ENCODE peak calls at places on chromosomes 16 and 17, in nine cellular contexts. J is adrenal gland, S is AG04450, D is AG04449, F is epithelial cell of esophagus, P is AG09309, Y is colonic mucosa, Z is cardiac fibroblast, O is dorsolateral prefrontal cortex. B is an unnamed sample.

GRCh38 chr16:11029948-11030347 is 85.6 kb downstream of the CLEC16A start:
- DNase-seq in J (no peak), S (peak), D (no peak), F (peak), P (no peak), Y (no peak), Z (peak), O (no peak), B (no peak)

GRCh38 chr17:37137906-37138413 is 189.2 kb downstream of the AATF start:
- DNase-seq in J (no peak), S (no peak), D (no peak), F (no peak), P (no peak), Y (no peak), Z (no peak), O (no peak), B (no peak)

GRCh38 chr16:66539628-66540469 is 10.1 kb downstream of the TK2 start:
- DNase-seq in J (no peak), S (no peak), D (no peak), F (peak), P (no peak), Y (no peak), Z (peak), O (no peak), B (peak)

GRCh38 chr16:77288222-77288621 is 89.0 kb downstream of the SYCE1L start:
- DNase-seq in J (no peak), S (peak), D (peak), F (peak), P (peak), Y (no peak), Z (peak), O (no peak), B (peak)

GRCh38 chr16:66070140-66070887 is 296.2 kb upstream of the CDH5 start:
- DNase-seq in J (no peak), S (peak), D (no peak), F (no peak), P (no peak), Y (peak), Z (peak), O (peak), B (peak)

GRCh38 chr17:28405632-28406477 is at the start of gene SLC46A1:
- DNase-seq in J (peak), S (no peak), D (no peak), F (peak), P (no peak), Y (peak), Z (peak), O (peak), B (peak)

GRCh38 chr17:10092595-10092994 is 105.8 kb downstream of the GAS7 start:
- DNase-seq in J (no peak), S (no peak), D (no peak), F (no peak), P (no peak), Y (no peak), Z (no peak), O (no peak), B (no peak)

GRCh38 chr17:32783602-32784001 is 93.3 kb downstream of the MYO1D start:
- DNase-seq in J (no peak), S (peak), D (peak), F (peak), P (peak), Y (no peak), Z (peak), O (no peak), B (peak)

GRCh38 chr16:1296688-1297412 is 12.6 kb upstream of the UBE2I start:
- DNase-seq in J (peak), S (no peak), D (no peak), F (peak), P (no peak), Y (peak), Z (peak), O (no peak), B (no peak)

GRCh38 chr17:73151888-73152633 is 12.7 kb upstream of the SSTR2 start:
- DNase-seq in J (no peak), S (no peak), D (no peak), F (no peak), P (no peak), Y (no peak), Z (no peak), O (no peak), B (no peak)

GRCh38 chr16:54118846-54119245 is 167.7 kb downstream of the IRX3 start:
- DNase-seq in J (no peak), S (no peak), D (no peak), F (peak), P (peak), Y (no peak), Z (peak), O (no peak), B (peak)

GRCh38 chr16:83903739-83904138 is 4.8 kb downstream of the MLYCD start:
- DNase-seq in J (peak), S (no peak), D (no peak), F (no peak), P (no peak), Y (no peak), Z (peak), O (peak), B (peak)

GRCh38 chr17:69655902-69656301 is 241.4 kb downstream of the MAP2K6 start:
- DNase-seq in J (no peak), S (no peak), D (no peak), F (no peak), P (no peak), Y (no peak), Z (no peak), O (no peak), B (no peak)

GRCh38 chr17:81487487-81488275 is 24.9 kb downstream of the ACTG1 start:
- DNase-seq in J (peak), S (no peak), D (no peak), F (peak), P (no peak), Y (peak), Z (peak), O (peak), B (peak)

GRCh38 chr17:1907818-1908698 is 78.3 kb downstream of the RPA1 start:
- DNase-seq in J (no peak), S (no peak), D (no peak), F (peak), P (no peak), Y (no peak), Z (peak), O (peak), B (peak)

GRCh38 chr16:71895679-71896385 is 501 bp downstream of the IST1 start:
- DNase-seq in J (peak), S (no peak), D (no peak), F (peak), P (no peak), Y (peak), Z (peak), O (no peak), B (peak)

GRCh38 chr17:7327501-7327900 is 1.6 kb downstream of the NEURL4 start:
- DNase-seq in J (no peak), S (no peak), D (no peak), F (no peak), P (no peak), Y (no peak), Z (no peak), O (no peak), B (no peak)

GRCh38 chr16:46911650-46912049 is 27.5 kb downstream of the GPT2 start:
- DNase-seq in J (no peak), S (no peak), D (no peak), F (no peak), P (no peak), Y (no peak), Z (no peak), O (no peak), B (no peak)

DNA sequence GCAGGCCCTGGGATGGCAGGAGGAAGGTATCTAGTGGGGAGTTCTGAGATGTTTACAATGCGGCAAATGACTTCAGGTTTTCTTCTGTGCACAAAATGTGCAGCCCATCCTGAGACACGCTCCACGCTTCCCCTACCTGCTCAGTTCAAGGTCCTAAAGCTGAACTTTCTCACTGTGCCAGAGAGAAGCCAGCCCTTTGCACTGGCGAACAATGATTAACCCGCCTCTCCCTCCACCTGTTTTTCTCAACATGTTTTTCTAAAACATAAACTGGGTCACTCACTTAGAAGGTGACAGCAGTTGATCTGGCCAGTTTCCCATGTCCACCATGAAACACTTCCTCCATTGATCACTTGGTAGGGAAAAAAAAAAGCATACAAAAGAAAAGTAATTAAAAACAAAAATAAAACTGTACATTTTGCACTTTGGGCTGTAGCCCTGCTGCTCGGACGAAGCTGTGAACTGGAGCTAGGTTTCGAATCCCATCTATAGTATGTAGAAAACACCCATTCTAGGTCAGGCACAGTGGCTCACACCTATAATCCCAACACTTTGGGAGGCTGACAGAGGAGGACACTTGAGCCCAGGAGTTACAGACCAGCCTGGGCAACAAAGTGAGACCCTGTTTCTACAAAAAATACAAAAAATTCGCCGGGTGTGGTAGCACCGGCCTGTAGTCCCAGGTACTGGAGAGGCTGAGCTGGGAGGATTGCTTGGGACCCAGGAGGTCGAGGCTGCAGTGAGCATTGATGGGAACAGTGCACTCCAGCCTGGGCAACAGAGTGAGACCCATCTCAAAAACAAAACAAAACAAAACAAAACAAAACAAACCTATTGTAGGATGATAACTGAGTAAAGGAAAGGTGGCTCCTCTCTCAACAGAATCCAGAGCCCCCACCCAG is 6.1 kb upstream of the G6PC1 start:
- DNase-seq in J (no peak), S (no peak), D (no peak), F (no peak), P (no peak), Y (peak), Z (no peak), O (no peak), B (no peak)
- H3K4me3 ChIP-seq in J (no peak), S (no peak), D (no peak), F (no peak), P (no peak), Y (no peak), Z (no peak), O (no peak), B (no peak)

DNA sequence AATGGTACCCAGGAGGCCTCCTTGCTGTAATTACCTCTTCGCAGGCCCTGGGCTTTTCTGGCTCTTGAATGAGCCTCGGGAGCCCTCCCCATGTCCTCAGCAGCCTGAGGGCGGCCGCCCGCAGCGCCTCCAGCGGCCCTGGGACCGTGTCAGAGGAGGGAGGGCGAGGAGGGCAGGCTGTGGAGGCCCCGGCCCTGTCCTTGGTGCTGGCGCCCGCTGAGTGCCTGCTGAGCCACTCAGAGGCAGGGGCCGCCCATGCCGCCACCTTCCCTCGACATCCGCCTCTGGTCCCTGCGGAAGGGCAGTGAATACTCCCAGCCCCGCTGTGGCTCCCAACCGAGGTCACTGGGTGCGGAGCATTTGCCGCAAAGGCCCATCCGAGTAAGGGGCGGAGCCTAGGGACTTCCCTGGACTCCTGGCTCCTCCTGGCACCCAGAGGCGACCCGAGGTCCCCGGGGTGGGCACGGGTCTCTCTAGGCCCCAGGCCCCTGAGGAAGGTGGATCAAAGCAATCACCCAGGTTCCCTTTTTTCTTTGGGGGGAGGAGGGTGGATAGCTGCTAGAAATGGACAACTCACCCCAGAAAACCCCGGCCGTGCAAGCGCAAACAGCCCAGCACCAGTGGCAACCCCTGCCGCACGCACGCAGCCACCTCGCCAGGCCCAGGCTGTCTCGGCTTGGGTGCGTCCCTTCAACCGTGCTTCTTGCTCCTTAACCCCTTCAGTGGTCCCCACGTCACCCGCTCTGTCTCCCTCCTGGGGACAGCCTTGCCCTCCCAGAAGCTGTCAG is 2.7 kb downstream of the RBFOX3 start:
- DNase-seq in J (no peak), S (no peak), D (no peak), F (no peak), P (no peak), Y (no peak), Z (peak), O (no peak), B (no peak)
- TF ChIP-seq CTCF in J (no peak), S (peak), D (peak), F (no peak), P (peak), Y (no peak), Z (no peak), O (no peak), B (no peak)

GRCh38 chr17:50272246-50272645 is 2.0 kb upstream of the TMEM92 start:
- DNase-seq in J (no peak), S (no peak), D (no peak), F (no peak), P (no peak), Y (no peak), Z (no peak), O (no peak), B (no peak)

GRCh38 chr17:50271173-50271750 is 3.0 kb upstream of the TMEM92 start:
- DNase-seq in J (no peak), S (no peak), D (no peak), F (no peak), P (no peak), Y (peak), Z (peak), O (no peak), B (peak)

GRCh38 chr17:50269477-50270429 is 4.5 kb upstream of the TMEM92 start:
- DNase-seq in J (peak), S (peak), D (no peak), F (peak), P (no peak), Y (peak), Z (peak), O (peak), B (peak)

GRCh38 chr17:50268632-50269287 is 5.5 kb upstream of the TMEM92 start:
- DNase-seq in J (no peak), S (no peak), D (no peak), F (no peak), P (no peak), Y (peak), Z (peak), O (no peak), B (peak)

GRCh38 chr17:50270430-50271172 is 3.7 kb upstream of the TMEM92 start:
- DNase-seq in J (no peak), S (peak), D (no peak), F (no peak), P (no peak), Y (peak), Z (peak), O (no peak), B (peak)
- H3K4me3 ChIP-seq in J (no peak), S (peak), D (peak), F (no peak), P (peak), Y (no peak), Z (peak), O (no peak), B (peak)

GRCh38 chr17:48150107-48150463 is 42.5 kb downstream of the SNX11 start:
- DNase-seq in J (no peak), S (no peak), D (no peak), F (no peak), P (no peak), Y (no peak), Z (no peak), O (no peak), B (no peak)

GRCh38 chr17:48150602-48151001 is 43.0 kb downstream of the SNX11 start:
- DNase-seq in J (no peak), S (no peak), D (no peak), F (no peak), P (no peak), Y (no peak), Z (no peak), O (no peak), B (no peak)

GRCh38 chr17:48149174-48150106 is 41.9 kb downstream of the SNX11 start:
- DNase-seq in J (no peak), S (no peak), D (no peak), F (no peak), P (no peak), Y (no peak), Z (peak), O (no peak), B (no peak)

GRCh38 chr17:48155889-48156670 is 48.5 kb downstream of the SNX11 start:
- DNase-seq in J (no peak), S (no peak), D (no peak), F (no peak), P (no peak), Y (no peak), Z (no peak), O (no peak), B (no peak)

DNA sequence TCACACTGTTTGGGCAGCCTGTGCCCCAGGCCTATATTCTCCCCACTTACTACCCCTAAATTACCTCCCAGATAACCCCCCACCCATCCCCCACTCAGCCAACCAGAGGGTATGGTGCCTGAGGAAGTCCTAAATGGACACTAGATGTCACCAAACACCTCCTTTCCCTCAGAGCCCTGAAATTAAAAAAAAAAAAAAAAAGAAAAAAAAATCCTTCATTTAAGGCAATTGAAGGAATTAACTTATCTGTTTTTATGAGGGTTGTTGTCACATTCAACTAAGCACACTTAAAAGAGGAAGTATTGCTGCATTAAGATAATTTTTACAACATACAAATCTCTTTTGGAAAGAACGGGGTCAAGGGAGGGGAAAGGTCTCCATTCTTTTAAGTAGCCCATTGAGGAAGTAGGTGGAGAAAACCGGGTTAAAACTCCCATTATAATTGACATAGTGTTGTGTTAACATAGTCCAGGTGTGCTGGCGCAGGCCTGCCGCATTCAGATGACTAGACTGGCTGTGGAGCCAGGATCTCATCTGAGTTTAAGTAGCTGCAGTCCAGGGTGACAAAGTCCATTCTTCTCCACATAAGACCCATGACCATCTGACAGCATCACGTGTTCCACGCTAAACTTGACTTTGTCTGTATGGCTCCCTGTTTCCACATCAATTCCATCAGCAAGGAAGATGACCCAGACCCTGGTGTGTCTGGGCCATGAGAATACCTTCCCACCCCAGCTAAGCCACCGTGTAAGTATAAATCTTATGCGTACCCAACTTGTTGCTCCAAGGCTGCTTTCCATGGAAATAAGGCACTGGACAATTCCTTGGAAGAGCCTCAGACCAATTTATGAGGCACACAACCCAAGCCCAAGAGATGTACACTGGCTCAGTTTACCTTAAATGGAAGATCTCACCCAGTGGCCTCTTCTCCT is 46.4 kb downstream of the SNX11 start:
- DNase-seq in J (no peak), S (peak), D (no peak), F (peak), P (peak), Y (peak), Z (peak), O (no peak), B (peak)
- TF ChIP-seq CTCF in J (peak), S (peak), D (peak), F (peak), P (peak), Y (peak), Z (peak), O (peak), B (peak)

B was measured in astrocyte of the spinal cord.